ENCODE peak calls at places on chromosomes 1 and 21, in four cellular contexts. P is fibroblast of lung, B is neural crest cell, X is body of pancreas. J is an unnamed sample.
A peak's percentile ranks its signal among the peaks of the same experiment; 100 is the strongest.

GRCh38 chr1:44839561-44839960 is 3.5 kb downstream of the PTCH2 start:
- DNase-seq in P (no peak), B (no peak), X (no peak), J (no peak)

GRCh38 chr1:53330819-53331218 is 2.9 kb upstream of the LRP8 start:
- DNase-seq in P (no peak), B (no peak), X (no peak), J (no peak)

GRCh38 chr1:63915121-63915520 is 141.3 kb downstream of the ROR1 start:
- DNase-seq in P (peak; percentile 32), B (no peak), X (no peak), J (no peak)

GRCh38 chr21:34743831-34744230 is 75.0 kb downstream of the CLIC6 start:
- DNase-seq in P (peak; percentile 84), B (no peak), X (peak; percentile 24), J (no peak)

GRCh38 chr1:31714442-31715096 is 10.8 kb upstream of the COL16A1 start:
- DNase-seq in P (peak; percentile 78), B (peak; percentile 40), X (peak; percentile 35), J (peak; percentile 26)

GRCh38 chr1:9787702-9788101 is 36.1 kb downstream of the CLSTN1 start:
- DNase-seq in P (no peak), B (no peak), X (no peak), J (no peak)

GRCh38 chr1:241531195-241532172 is 694 bp upstream of the KMO start:
- DNase-seq in P (peak; percentile 68), B (no peak), X (no peak), J (no peak)

GRCh38 chr1:44012941-44013609 is 18.2 kb downstream of the SLC6A9 start:
- DNase-seq in P (no peak), B (no peak), X (peak; percentile 29), J (no peak)

GRCh38 chr1:226710501-226710900 is 28.6 kb downstream of the ITPKB start:
- DNase-seq in P (no peak), B (no peak), X (no peak), J (no peak)

GRCh38 chr1:200642481-200642880 is 21.9 kb upstream of the KIF14 start:
- DNase-seq in P (peak; percentile 22), B (no peak), X (no peak), J (no peak)

GRCh38 chr1:116971481-116971880 is 30.1 kb upstream of the CD101 start:
- DNase-seq in P (peak; percentile 53), B (no peak), X (no peak), J (no peak)

GRCh38 chr21:28521932-28522826 is 470.5 kb downstream of the LTN1 start:
- DNase-seq in P (peak; percentile 33), B (no peak), X (no peak), J (no peak)

GRCh38 chr1:242784074-242784473 is 259.6 kb upstream of the PLD5 start:
- DNase-seq in P (no peak), B (no peak), X (no peak), J (no peak)

GRCh38 chr1:40014812-40015594 is 25.5 kb upstream of the CAP1 start:
- DNase-seq in P (peak; percentile 95), B (no peak), X (no peak), J (no peak)

GRCh38 chr21:44940116-44940631 is 345 bp downstream of the SLX9 start:
- DNase-seq in P (no peak), B (no peak), X (no peak), J (no peak)

DNA sequence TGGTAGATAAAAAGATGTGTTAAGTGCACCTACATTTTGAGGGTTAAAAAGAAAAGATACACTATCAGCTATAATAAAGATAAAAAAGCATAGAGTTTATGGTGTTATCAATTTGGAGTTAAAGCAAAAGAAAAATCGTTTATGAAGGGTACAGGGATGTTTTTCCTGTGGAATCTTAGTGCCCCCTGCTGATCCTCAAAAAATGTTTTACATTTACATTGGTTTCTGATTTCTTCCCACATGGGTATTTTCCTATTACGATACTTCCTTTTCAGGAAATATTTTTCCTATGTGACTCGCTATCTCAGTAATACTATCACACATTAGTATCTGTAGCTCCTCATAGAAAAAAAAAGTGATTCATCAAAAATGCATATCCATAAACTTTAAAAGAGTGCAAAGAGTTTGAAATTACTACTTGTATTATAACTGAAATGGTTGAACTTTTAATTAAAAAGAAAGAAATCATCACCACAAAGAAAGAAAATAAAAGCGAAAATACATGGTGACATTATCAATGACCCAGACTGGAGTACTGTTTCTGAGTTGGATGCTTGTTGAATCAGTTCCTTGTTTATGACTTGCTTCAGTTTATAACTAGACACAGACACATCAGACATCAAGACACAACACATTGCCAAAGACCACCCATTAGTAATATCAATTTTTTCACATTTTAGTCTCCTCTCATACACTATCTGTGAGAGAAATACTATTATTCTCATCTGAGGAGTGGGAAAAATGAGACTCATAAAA is 293.2 kb downstream of the MRPL39 start:
- DNase-seq in P (peak; percentile 42), B (no peak), X (no peak), J (no peak)
- TF ChIP-seq CTCF in P (peak; percentile 44), B (no peak), X (peak; percentile 20), J (peak; percentile 44)

GRCh38 chr1:152479792-152480595 is 30.6 kb upstream of the LCE5A start:
- DNase-seq in P (no peak), B (no peak), X (peak; percentile 66), J (no peak)
- TF ChIP-seq CTCF in P (peak; percentile 45), B (peak; percentile 14), X (no peak), J (no peak)

DNA sequence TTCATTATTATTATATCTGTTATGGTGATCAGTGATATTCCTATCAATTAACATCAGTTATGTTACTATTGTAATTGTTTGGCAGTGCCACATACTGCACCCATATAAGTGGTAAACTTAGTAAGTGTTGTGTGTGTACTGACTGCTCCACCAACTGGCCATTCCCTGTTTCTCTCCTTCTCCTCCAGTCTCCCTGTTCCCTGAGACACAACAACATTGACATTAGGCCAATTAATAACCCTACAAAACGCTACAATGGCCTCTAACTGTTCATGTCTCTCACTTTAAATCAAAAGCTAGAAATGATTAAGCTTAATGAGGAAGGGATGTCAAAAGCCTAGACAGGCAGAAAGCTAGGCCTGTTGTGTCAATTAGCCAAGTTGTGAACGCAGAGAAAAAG is 6.6 kb upstream of the THRAP3 start:
- DNase-seq in P (peak; percentile 39), B (no peak), X (peak; percentile 18), J (no peak)
- TF ChIP-seq CTCF in P (peak; percentile 36), B (no peak), X (peak; percentile 32), J (peak; percentile 22)

GRCh38 chr1:159947942-159948341 is 2.5 kb upstream of the IGSF9 start:
- DNase-seq in P (no peak), B (no peak), X (no peak), J (no peak)

GRCh38 chr1:159944623-159945455 is 574 bp downstream of the IGSF9 start:
- DNase-seq in P (no peak), B (no peak), X (no peak), J (no peak)

GRCh38 chr1:159943908-159944622 is 1.3 kb downstream of the IGSF9 start:
- DNase-seq in P (no peak), B (no peak), X (no peak), J (no peak)

GRCh38 chr1:159946242-159947187 is 1.1 kb upstream of the IGSF9 start:
- DNase-seq in P (no peak), B (no peak), X (no peak), J (no peak)

GRCh38 chr1:159945483-159946241 is at the start of gene IGSF9:
- DNase-seq in P (peak; percentile 76), B (peak; percentile 89), X (peak; percentile 94), J (peak; percentile 92)
- TF ChIP-seq CTCF in P (peak; percentile 11), B (peak; percentile 67), X (peak; percentile 46), J (peak; percentile 72)

GRCh38 chr1:196423612-196424011 is 184.6 kb downstream of the KCNT2 start:
- DNase-seq in P (peak; percentile 45), B (no peak), X (no peak), J (no peak)

GRCh38 chr1:196425513-196425912 is 182.7 kb downstream of the KCNT2 start:
- DNase-seq in P (no peak), B (no peak), X (no peak), J (no peak)
- TF ChIP-seq CTCF in P (peak; percentile 14), B (peak; percentile 10), X (no peak), J (no peak)

DNA sequence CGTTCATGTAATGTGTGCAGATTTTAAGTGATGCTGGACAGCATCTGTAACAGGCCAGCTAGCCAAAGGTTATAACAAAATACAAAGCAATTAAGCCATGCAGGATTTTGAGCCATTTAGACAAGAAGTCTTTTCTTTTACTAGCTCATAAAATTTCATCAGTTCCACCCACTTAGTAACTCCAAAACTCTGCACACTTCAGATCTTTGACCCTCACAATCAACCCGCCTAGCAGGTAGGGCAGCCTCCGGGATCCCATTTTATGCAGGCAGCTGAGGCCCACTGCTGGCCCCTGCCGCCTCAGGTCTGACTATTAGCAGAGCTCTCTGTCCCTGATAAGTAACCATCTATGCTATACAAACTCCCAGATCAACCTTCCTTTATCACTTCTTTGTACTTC is 9.2 kb downstream of the LBR start:
- DNase-seq in P (no peak), B (no peak), X (no peak), J (no peak)
- TF ChIP-seq CTCF in P (no peak), B (no peak), X (no peak), J (no peak)

GRCh38 chr21:16460936-16461335 is 731.2 kb downstream of the USP25 start:
- DNase-seq in P (no peak), B (no peak), X (no peak), J (no peak)
- TF ChIP-seq CTCF in P (no peak), B (no peak), X (no peak), J (no peak)

DNA sequence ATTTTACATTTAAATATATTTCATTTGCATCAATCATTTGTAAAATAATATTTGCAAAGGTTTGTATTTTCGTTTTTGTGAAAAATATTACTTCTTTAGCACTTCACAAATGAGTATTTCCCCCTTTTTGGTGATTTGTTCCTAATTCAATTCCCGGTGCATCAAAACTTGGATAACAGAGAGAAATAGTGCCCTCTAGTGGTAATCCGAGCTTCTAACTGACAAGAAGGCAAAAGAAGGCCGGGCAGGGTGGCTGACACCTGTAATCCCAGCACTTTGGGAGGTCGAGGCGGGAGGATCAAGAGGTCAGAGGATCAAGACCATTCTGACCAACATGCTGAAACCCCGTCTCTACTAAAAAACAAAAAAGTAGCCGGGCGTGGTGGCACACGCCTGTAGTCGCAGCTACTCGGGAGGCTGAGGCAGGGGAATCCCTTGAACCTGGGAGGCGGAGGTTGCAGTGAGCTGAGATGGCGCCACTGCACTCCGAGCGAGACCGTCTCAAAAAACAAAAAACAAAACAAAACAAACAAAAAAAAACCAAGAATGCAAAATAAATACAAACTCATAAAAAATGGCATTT is 137.7 kb downstream of the COL11A1 start:
- DNase-seq in P (peak; percentile 47), B (peak; percentile 7), X (peak; percentile 12), J (no peak)
- TF ChIP-seq CTCF in P (peak; percentile 60), B (peak; percentile 80), X (peak; percentile 42), J (peak; percentile 79)

DNA sequence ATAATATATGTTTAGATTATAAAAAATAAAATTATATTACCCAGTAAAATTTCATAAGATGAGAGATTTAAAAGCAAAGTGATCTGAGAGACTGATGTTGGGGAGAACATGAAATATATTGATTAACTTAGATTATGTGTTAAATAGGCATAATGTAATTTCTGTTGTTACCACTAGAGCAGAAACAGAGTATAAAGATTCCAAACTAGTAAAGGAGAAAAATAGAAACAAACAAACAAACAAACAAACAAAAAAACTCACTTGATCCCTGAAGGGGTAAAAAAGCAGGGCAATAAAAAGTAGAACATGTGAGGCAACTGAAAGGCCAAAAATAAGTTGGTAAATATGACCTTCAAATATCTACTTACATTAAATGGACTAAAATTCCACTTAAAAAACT is 640.4 kb upstream of the RGS18 start:
- DNase-seq in P (no peak), B (no peak), X (no peak), J (no peak)
- TF ChIP-seq CTCF in P (no peak), B (peak; percentile 36), X (no peak), J (peak; percentile 21)

J was measured in progenitor cell of endocrine pancreas.